ENCODE peak calls at places on chromosomes 6 and 20, in four cellular contexts. One of them, this sample, is unnamed.

GRCh38 chr6:124679392-124679791 is 282.8 kb upstream of the RNF217 start:
- DNase-seq in GM12878: no peak
- DNase-seq in GM12891: no peak
- DNase-seq in K562: no peak
- DNase-seq in this sample: no peak

GRCh38 chr20:64038579-64039292 is 2.8 kb downstream of the C20orf204 start:
- DNase-seq in GM12878: no peak
- DNase-seq in GM12891: peak; percentile 88
- DNase-seq in K562: peak; percentile 84
- DNase-seq in this sample: peak; percentile 76

GRCh38 chr6:135419162-135419561 is 78.4 kb downstream of the AHI1 start:
- DNase-seq in GM12878: no peak
- DNase-seq in GM12891: no peak
- DNase-seq in K562: no peak
- DNase-seq in this sample: no peak

GRCh38 chr20:17334866-17335412 is 108.1 kb downstream of the PCSK2 start:
- DNase-seq in GM12878: no peak
- DNase-seq in GM12891: no peak
- DNase-seq in K562: no peak
- DNase-seq in this sample: no peak

GRCh38 chr20:62918137-62918536 is 8.2 kb downstream of the DIDO1 start:
- DNase-seq in GM12878: no peak
- DNase-seq in GM12891: no peak
- DNase-seq in K562: no peak
- DNase-seq in this sample: no peak

GRCh38 chr6:15260099-15260821 is 14.4 kb downstream of the JARID2 start:
- DNase-seq in GM12878: no peak
- DNase-seq in GM12891: no peak
- DNase-seq in K562: no peak
- DNase-seq in this sample: no peak

GRCh38 chr20:47691632-47692031 is 93.6 kb downstream of the SULF2 start:
- DNase-seq in GM12878: no peak
- DNase-seq in GM12891: no peak
- DNase-seq in K562: no peak
- DNase-seq in this sample: no peak

GRCh38 chr6:159929819-159930218 is 39.0 kb downstream of the MAS1 start:
- DNase-seq in GM12878: peak; percentile 73
- DNase-seq in GM12891: no peak
- DNase-seq in K562: no peak
- DNase-seq in this sample: no peak

GRCh38 chr20:6956574-6956973 is 189.1 kb downstream of the BMP2 start:
- DNase-seq in GM12878: no peak
- DNase-seq in GM12891: no peak
- DNase-seq in K562: no peak
- DNase-seq in this sample: no peak

GRCh38 chr6:35392111-35392702 is 49.8 kb downstream of the PPARD start:
- DNase-seq in GM12878: no peak
- DNase-seq in GM12891: no peak
- DNase-seq in K562: no peak
- DNase-seq in this sample: no peak

GRCh38 chr6:136831873-136832562 is 9.6 kb downstream of the PEX7 start:
- DNase-seq in GM12878: no peak
- DNase-seq in GM12891: no peak
- DNase-seq in K562: no peak
- DNase-seq in this sample: no peak

GRCh38 chr20:1535420-1536175 is 21.9 kb downstream of the SIRPD start:
- DNase-seq in GM12878: peak; percentile 96
- DNase-seq in GM12891: peak; percentile 25
- DNase-seq in K562: no peak
- DNase-seq in this sample: peak; percentile 49

GRCh38 chr6:46893648-46894047 is 28.1 kb downstream of the ADGRF5 start:
- DNase-seq in GM12878: no peak
- DNase-seq in GM12891: no peak
- DNase-seq in K562: no peak
- DNase-seq in this sample: no peak

GRCh38 chr6:158841358-158841757 is 22.2 kb upstream of the EZR start:
- DNase-seq in GM12878: no peak
- DNase-seq in GM12891: no peak
- DNase-seq in K562: no peak
- DNase-seq in this sample: no peak

GRCh38 chr6:109961666-109962065 is 16.4 kb upstream of the GPR6 start:
- DNase-seq in GM12878: no peak
- DNase-seq in GM12891: no peak
- DNase-seq in K562: no peak
- DNase-seq in this sample: no peak

GRCh38 chr6:138577151-138577915 is 78.0 kb upstream of the NHSL1 start:
- DNase-seq in GM12878: peak; percentile 16
- DNase-seq in GM12891: no peak
- DNase-seq in K562: no peak
- DNase-seq in this sample: no peak

GRCh38 chr6:7087066-7087465 is 20.7 kb upstream of the RREB1 start:
- DNase-seq in GM12878: no peak
- DNase-seq in GM12891: no peak
- DNase-seq in K562: no peak
- DNase-seq in this sample: peak; percentile 29

GRCh38 chr6:20400476-20401402 is 940 bp upstream of the E2F3 start:
- DNase-seq in GM12878: no peak
- DNase-seq in GM12891: no peak
- DNase-seq in K562: peak; percentile 75
- DNase-seq in this sample: no peak

GRCh38 chr20:43430265-43430664 is 27.4 kb upstream of the SRSF6 start:
- DNase-seq in GM12878: no peak
- DNase-seq in GM12891: no peak
- DNase-seq in K562: no peak
- DNase-seq in this sample: no peak

GRCh38 chr6:52553719-52554118 is 23.1 kb downstream of the TRAM2 start:
- DNase-seq in GM12878: no peak
- DNase-seq in GM12891: no peak
- DNase-seq in K562: no peak
- DNase-seq in this sample: no peak

GRCh38 chr6:37516076-37516919 is 16.6 kb upstream of the CCDC167 start:
- DNase-seq in GM12878: peak; percentile 78
- DNase-seq in GM12891: peak; percentile 54
- DNase-seq in K562: no peak
- DNase-seq in this sample: no peak

GRCh38 chr6:25389501-25389900 is 110.3 kb downstream of the CARMIL1 start:
- DNase-seq in GM12878: no peak
- DNase-seq in GM12891: no peak
- DNase-seq in K562: no peak
- DNase-seq in this sample: no peak

GRCh38 chr6:130020892-130021483 is 2.6 kb downstream of the L3MBTL3 start:
- DNase-seq in GM12878: peak; percentile 72
- DNase-seq in GM12891: peak; percentile 33
- DNase-seq in K562: peak; percentile 56
- DNase-seq in this sample: peak; percentile 80

GRCh38 chr6:54617730-54618129 is 228.8 kb upstream of the FAM83B start:
- DNase-seq in GM12878: no peak
- DNase-seq in GM12891: no peak
- DNase-seq in K562: no peak
- DNase-seq in this sample: no peak

GRCh38 chr20:24102290-24102689 is 113.7 kb upstream of the GGTLC1 start:
- DNase-seq in GM12878: no peak
- DNase-seq in GM12891: no peak
- DNase-seq in K562: no peak
- DNase-seq in this sample: peak; percentile 43

GRCh38 chr6:85403331-85404015 is 46.4 kb upstream of the NT5E start:
- DNase-seq in GM12878: no peak
- DNase-seq in GM12891: no peak
- DNase-seq in K562: no peak
- DNase-seq in this sample: no peak

GRCh38 chr6:32129297-32130088 is 595 bp downstream of the FKBPL start:
- DNase-seq in GM12878: no peak
- DNase-seq in GM12891: no peak
- DNase-seq in K562: no peak
- DNase-seq in this sample: no peak

GRCh38 chr20:64110411-64111068 is 3.2 kb upstream of the NPBWR2 start:
- DNase-seq in GM12878: no peak
- DNase-seq in GM12891: no peak
- DNase-seq in K562: no peak
- DNase-seq in this sample: no peak

GRCh38 chr20:23167436-23167835 is 81.3 kb upstream of the CD93 start:
- DNase-seq in GM12878: no peak
- DNase-seq in GM12891: no peak
- DNase-seq in K562: no peak
- DNase-seq in this sample: no peak

GRCh38 chr6:123323419-123324329 is 313.1 kb downstream of the TRDN start:
- DNase-seq in GM12878: no peak
- DNase-seq in GM12891: no peak
- DNase-seq in K562: no peak
- DNase-seq in this sample: no peak

GRCh38 chr6:42315991-42316378 is 98.3 kb upstream of the MRPS10 start:
- DNase-seq in GM12878: no peak
- DNase-seq in GM12891: no peak
- DNase-seq in K562: no peak
- DNase-seq in this sample: peak; percentile 26

GRCh38 chr6:71585472-71585871 is 296.9 kb downstream of the OGFRL1 start:
- DNase-seq in GM12878: no peak
- DNase-seq in GM12891: no peak
- DNase-seq in K562: no peak
- DNase-seq in this sample: no peak

GRCh38 chr20:57938158-57939108 is 228.6 kb upstream of the PMEPA1 start:
- DNase-seq in GM12878: no peak
- DNase-seq in GM12891: no peak
- DNase-seq in K562: no peak
- DNase-seq in this sample: no peak

GRCh38 chr20:36847710-36848040 is 28.3 kb upstream of the TLDC2 start:
- DNase-seq in GM12878: no peak
- DNase-seq in GM12891: no peak
- DNase-seq in K562: no peak
- DNase-seq in this sample: no peak

GRCh38 chr20:36848677-36849076 is 27.3 kb upstream of the TLDC2 start:
- DNase-seq in GM12878: no peak
- DNase-seq in GM12891: no peak
- DNase-seq in K562: no peak
- DNase-seq in this sample: no peak

GRCh38 chr20:36850759-36851158 is 25.2 kb upstream of the TLDC2 start:
- DNase-seq in GM12878: no peak
- DNase-seq in GM12891: no peak
- DNase-seq in K562: no peak
- DNase-seq in this sample: no peak

GRCh38 chr20:36848078-36848660 is 27.8 kb upstream of the TLDC2 start:
- DNase-seq in GM12878: no peak
- DNase-seq in GM12891: no peak
- DNase-seq in K562: no peak
- DNase-seq in this sample: no peak

DNA sequence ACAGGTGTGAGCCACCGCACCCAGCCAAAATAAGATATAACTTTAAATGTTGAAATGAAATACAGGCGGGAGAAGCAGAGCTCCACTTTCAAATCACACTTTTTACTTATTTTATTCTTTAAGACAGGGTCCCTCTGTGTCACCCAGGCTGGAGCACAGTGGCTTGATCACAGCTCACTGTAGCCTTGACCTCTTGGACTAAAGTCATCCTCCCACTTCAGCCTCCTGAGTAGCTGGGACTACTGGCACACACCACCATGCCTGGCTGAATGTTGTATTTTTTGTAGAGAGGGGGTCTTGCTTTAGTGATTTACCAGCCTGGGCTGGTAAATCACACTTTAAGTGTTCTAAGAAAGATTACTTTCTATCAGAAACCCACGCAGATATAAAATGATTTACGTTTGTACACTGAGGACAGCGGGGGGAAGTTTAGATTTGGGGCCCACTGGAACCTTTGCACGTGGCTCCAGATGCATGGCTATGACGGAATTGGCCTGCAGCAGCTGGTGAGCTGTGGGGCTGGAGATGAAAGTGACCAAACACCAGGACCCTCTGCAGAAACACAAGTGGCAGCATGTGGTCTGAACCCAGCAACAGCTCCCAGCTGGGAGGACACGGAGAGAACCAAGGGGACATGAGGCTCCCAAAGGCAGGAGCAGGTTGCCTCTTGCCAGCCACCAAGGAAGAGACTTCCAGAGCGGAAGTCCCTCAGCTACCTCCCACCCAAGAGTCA is 26.4 kb upstream of the TLDC2 start:
- DNase-seq in GM12878: no peak
- DNase-seq in GM12891: no peak
- DNase-seq in K562: no peak
- DNase-seq in this sample: no peak
- TF ChIP-seq SPI1 in GM12878: no peak
- TF ChIP-seq SPI1 in GM12891: no peak
- TF ChIP-seq SPI1 in K562: no peak
- TF ChIP-seq SPI1 in this sample: no peak

GRCh38 chr6:27297484-27297856 is 14.6 kb downstream of the POM121L2 start:
- DNase-seq in GM12878: no peak
- DNase-seq in GM12891: no peak
- DNase-seq in K562: peak; percentile 40
- DNase-seq in this sample: no peak

GRCh38 chr6:27294409-27294808 is 17.7 kb downstream of the POM121L2 start:
- DNase-seq in GM12878: no peak
- DNase-seq in GM12891: no peak
- DNase-seq in K562: no peak
- DNase-seq in this sample: no peak

GRCh38 chr6:27297857-27298730 is 14.0 kb downstream of the POM121L2 start:
- DNase-seq in GM12878: no peak
- DNase-seq in GM12891: no peak
- DNase-seq in K562: peak; percentile 63
- DNase-seq in this sample: no peak

GRCh38 chr6:27295301-27296079 is 16.6 kb downstream of the POM121L2 start:
- DNase-seq in GM12878: no peak
- DNase-seq in GM12891: no peak
- DNase-seq in K562: peak; percentile 65
- DNase-seq in this sample: no peak

GRCh38 chr6:27296106-27296783 is 15.8 kb downstream of the POM121L2 start:
- DNase-seq in GM12878: no peak
- DNase-seq in GM12891: no peak
- DNase-seq in K562: no peak
- DNase-seq in this sample: no peak
- TF ChIP-seq SPI1 in GM12878: no peak
- TF ChIP-seq SPI1 in GM12891: no peak
- TF ChIP-seq SPI1 in K562: no peak
- TF ChIP-seq SPI1 in this sample: no peak

GRCh38 chr20:49338061-49338460 is 60.2 kb upstream of the ZNFX1 start:
- DNase-seq in GM12878: no peak
- DNase-seq in GM12891: no peak
- DNase-seq in K562: no peak
- DNase-seq in this sample: no peak
- TF ChIP-seq SPI1 in GM12878: no peak
- TF ChIP-seq SPI1 in GM12891: no peak
- TF ChIP-seq SPI1 in K562: no peak
- TF ChIP-seq SPI1 in this sample: no peak

GRCh38 chr6:50056242-50056641 is 6.5 kb upstream of the DEFB112 start:
- DNase-seq in GM12878: no peak
- DNase-seq in GM12891: no peak
- DNase-seq in K562: no peak
- DNase-seq in this sample: no peak

DNA sequence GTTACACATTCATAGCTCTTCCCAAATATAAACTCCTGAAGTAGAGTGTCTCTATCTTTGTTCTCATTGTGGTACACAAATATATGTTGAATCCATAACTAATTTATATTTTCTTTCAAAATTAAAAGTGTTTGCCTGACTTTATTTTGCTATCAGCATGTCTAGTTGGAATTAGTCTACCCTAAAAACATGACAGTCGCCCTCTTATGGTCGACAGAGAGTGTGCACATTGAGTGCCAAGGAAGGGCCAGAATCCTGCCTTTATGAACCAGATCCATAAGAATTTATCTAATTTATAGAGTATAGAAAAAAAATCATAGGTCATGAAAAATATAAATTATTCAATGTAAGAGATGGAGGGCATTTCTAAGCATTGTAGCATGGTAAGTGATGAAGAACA is 12.3 kb upstream of the DEFB112 start:
- DNase-seq in GM12878: no peak
- DNase-seq in GM12891: no peak
- DNase-seq in K562: peak; percentile 13
- DNase-seq in this sample: no peak
- TF ChIP-seq SPI1 in GM12878: no peak
- TF ChIP-seq SPI1 in GM12891: no peak
- TF ChIP-seq SPI1 in K562: no peak
- TF ChIP-seq SPI1 in this sample: no peak

This sample was measured in HL-60.